ENCODE peak calls at places on chromosomes 16 and 17, in nine cellular contexts. One of them, this sample, is unnamed.

GRCh38 chr17:19002805-19003542 is 1.6 kb downstream of the FAM83G start:
- DNase-seq in upper lobe of right lung: no peak
- DNase-seq in breast epithelium: no peak
- DNase-seq in tibial artery: no peak
- DNase-seq in PC-9: no peak
- DNase-seq in adrenal gland: no peak
- DNase-seq in uterus: no peak
- DNase-seq in OCI-LY7: no peak
- DNase-seq in IMR-90: peak
- DNase-seq in this sample: no peak

GRCh38 chr16:76854234-76854633 is 336.8 kb upstream of the MON1B start:
- DNase-seq in OCI-LY7: peak
- DNase-seq in PC-9: no peak
- DNase-seq in adrenal gland: peak
- DNase-seq in breast epithelium: no peak
- DNase-seq in upper lobe of right lung: no peak
- DNase-seq in IMR-90: no peak
- DNase-seq in tibial artery: no peak
- DNase-seq in uterus: no peak
- DNase-seq in this sample: no peak

GRCh38 chr17:49515196-49515770 is 20.2 kb downstream of the NGFR start:
- DNase-seq in upper lobe of right lung: peak
- DNase-seq in adrenal gland: peak
- DNase-seq in breast epithelium: peak
- DNase-seq in PC-9: peak
- DNase-seq in tibial artery: peak
- DNase-seq in OCI-LY7: no peak
- DNase-seq in IMR-90: peak
- DNase-seq in uterus: peak
- DNase-seq in this sample: no peak

GRCh38 chr16:75653926-75654325 is 6.4 kb downstream of the TERF2IP start:
- DNase-seq in PC-9: no peak
- DNase-seq in IMR-90: peak
- DNase-seq in uterus: no peak
- DNase-seq in breast epithelium: no peak
- DNase-seq in upper lobe of right lung: no peak
- DNase-seq in adrenal gland: no peak
- DNase-seq in OCI-LY7: peak
- DNase-seq in tibial artery: no peak
- DNase-seq in this sample: no peak

GRCh38 chr17:75090871-75091854 is 3.4 kb downstream of the SLC16A5 start:
- DNase-seq in OCI-LY7: no peak
- DNase-seq in uterus: no peak
- DNase-seq in breast epithelium: peak
- DNase-seq in tibial artery: no peak
- DNase-seq in IMR-90: no peak
- DNase-seq in upper lobe of right lung: no peak
- DNase-seq in PC-9: peak
- DNase-seq in adrenal gland: peak
- DNase-seq in this sample: no peak

GRCh38 chr17:2462481-2462880 is 49.2 kb downstream of the METTL16 start:
- DNase-seq in IMR-90: no peak
- DNase-seq in breast epithelium: no peak
- DNase-seq in tibial artery: no peak
- DNase-seq in adrenal gland: no peak
- DNase-seq in upper lobe of right lung: no peak
- DNase-seq in uterus: no peak
- DNase-seq in PC-9: no peak
- DNase-seq in OCI-LY7: no peak
- DNase-seq in this sample: no peak

GRCh38 chr17:31859487-31860008 is 504 bp upstream of the COPRS start:
- DNase-seq in uterus: no peak
- DNase-seq in tibial artery: no peak
- DNase-seq in PC-9: no peak
- DNase-seq in adrenal gland: no peak
- DNase-seq in breast epithelium: no peak
- DNase-seq in upper lobe of right lung: no peak
- DNase-seq in IMR-90: no peak
- DNase-seq in OCI-LY7: no peak
- DNase-seq in this sample: no peak

GRCh38 chr17:14201595-14201994 is 35.1 kb downstream of the CDRT15 start:
- DNase-seq in tibial artery: no peak
- DNase-seq in IMR-90: no peak
- DNase-seq in uterus: no peak
- DNase-seq in OCI-LY7: no peak
- DNase-seq in upper lobe of right lung: no peak
- DNase-seq in adrenal gland: peak
- DNase-seq in breast epithelium: no peak
- DNase-seq in PC-9: no peak
- DNase-seq in this sample: no peak

GRCh38 chr17:72576289-72576759 is 455.5 kb downstream of the SOX9 start:
- DNase-seq in OCI-LY7: no peak
- DNase-seq in upper lobe of right lung: no peak
- DNase-seq in uterus: no peak
- DNase-seq in IMR-90: no peak
- DNase-seq in breast epithelium: no peak
- DNase-seq in PC-9: no peak
- DNase-seq in tibial artery: no peak
- DNase-seq in adrenal gland: no peak
- DNase-seq in this sample: no peak

GRCh38 chr17:62163847-62164246 is 98.8 kb upstream of the MED13 start:
- DNase-seq in adrenal gland: no peak
- DNase-seq in breast epithelium: no peak
- DNase-seq in uterus: no peak
- DNase-seq in OCI-LY7: no peak
- DNase-seq in upper lobe of right lung: no peak
- DNase-seq in PC-9: peak
- DNase-seq in IMR-90: no peak
- DNase-seq in tibial artery: no peak
- DNase-seq in this sample: no peak

GRCh38 chr16:2751577-2752034 is 832 bp upstream of the SRRM2 start:
- DNase-seq in upper lobe of right lung: no peak
- DNase-seq in tibial artery: no peak
- DNase-seq in uterus: peak
- DNase-seq in breast epithelium: no peak
- DNase-seq in PC-9: no peak
- DNase-seq in OCI-LY7: peak
- DNase-seq in adrenal gland: no peak
- DNase-seq in IMR-90: no peak
- DNase-seq in this sample: no peak

GRCh38 chr16:11263737-11264136 is 5.4 kb downstream of the TNP2 start:
- DNase-seq in upper lobe of right lung: no peak
- DNase-seq in breast epithelium: no peak
- DNase-seq in uterus: no peak
- DNase-seq in OCI-LY7: no peak
- DNase-seq in adrenal gland: no peak
- DNase-seq in IMR-90: no peak
- DNase-seq in tibial artery: no peak
- DNase-seq in PC-9: no peak
- DNase-seq in this sample: no peak

GRCh38 chr16:30084096-30084815 is 7.5 kb downstream of the TBX6 start:
- DNase-seq in tibial artery: no peak
- DNase-seq in uterus: no peak
- DNase-seq in adrenal gland: no peak
- DNase-seq in upper lobe of right lung: no peak
- DNase-seq in breast epithelium: no peak
- DNase-seq in PC-9: no peak
- DNase-seq in OCI-LY7: no peak
- DNase-seq in IMR-90: no peak
- DNase-seq in this sample: no peak

GRCh38 chr16:30085247-30085646 is 6.5 kb downstream of the TBX6 start:
- DNase-seq in breast epithelium: no peak
- DNase-seq in adrenal gland: peak
- DNase-seq in tibial artery: no peak
- DNase-seq in OCI-LY7: no peak
- DNase-seq in PC-9: no peak
- DNase-seq in uterus: no peak
- DNase-seq in IMR-90: no peak
- DNase-seq in upper lobe of right lung: no peak
- DNase-seq in this sample: no peak

GRCh38 chr16:30083216-30084055 is 7.6 kb downstream of the PPP4C start:
- DNase-seq in OCI-LY7: no peak
- DNase-seq in upper lobe of right lung: no peak
- DNase-seq in adrenal gland: no peak
- DNase-seq in IMR-90: no peak
- DNase-seq in uterus: no peak
- DNase-seq in PC-9: no peak
- DNase-seq in tibial artery: no peak
- DNase-seq in breast epithelium: no peak
- DNase-seq in this sample: no peak

GRCh38 chr16:30084816-30085159 is 6.9 kb downstream of the TBX6 start:
- DNase-seq in IMR-90: no peak
- DNase-seq in PC-9: no peak
- DNase-seq in adrenal gland: no peak
- DNase-seq in breast epithelium: no peak
- DNase-seq in tibial artery: no peak
- DNase-seq in upper lobe of right lung: no peak
- DNase-seq in uterus: peak
- DNase-seq in OCI-LY7: no peak
- DNase-seq in this sample: no peak

DNA sequence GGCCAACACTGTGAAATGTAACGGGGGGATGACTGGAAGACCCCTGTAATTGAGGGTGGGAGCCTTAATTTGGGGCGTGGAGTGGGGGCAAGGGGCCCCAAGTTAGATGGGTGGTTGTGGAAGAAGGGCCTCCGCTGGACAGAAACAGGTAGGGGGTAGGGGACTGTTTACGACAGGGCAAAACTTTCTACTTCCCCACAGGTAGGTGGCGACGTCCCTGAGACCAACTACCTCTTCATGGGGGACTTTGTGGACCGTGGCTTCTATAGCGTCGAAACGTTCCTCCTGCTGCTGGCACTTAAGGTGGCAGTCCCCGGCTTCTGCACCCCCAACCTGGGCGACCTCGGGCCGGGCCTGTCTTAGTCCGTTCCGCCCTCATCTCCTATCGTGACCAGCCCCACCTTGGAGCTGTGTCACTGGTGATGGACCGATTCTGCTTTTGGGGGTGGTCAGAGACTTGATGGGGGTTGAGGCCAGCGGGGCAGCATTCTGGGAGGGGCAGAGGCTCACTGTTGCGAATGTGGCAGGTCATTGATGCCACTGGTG is 6.8 kb downstream of the PPP4C start:
- DNase-seq in uterus: no peak
- DNase-seq in IMR-90: no peak
- DNase-seq in PC-9: no peak
- DNase-seq in OCI-LY7: no peak
- DNase-seq in tibial artery: no peak
- DNase-seq in upper lobe of right lung: no peak
- DNase-seq in adrenal gland: no peak
- DNase-seq in breast epithelium: no peak
- DNase-seq in this sample: no peak
- TF ChIP-seq CTCF in uterus: no peak
- TF ChIP-seq CTCF in IMR-90: peak
- TF ChIP-seq CTCF in PC-9: peak
- TF ChIP-seq CTCF in OCI-LY7: peak
- TF ChIP-seq CTCF in tibial artery: no peak
- TF ChIP-seq CTCF in upper lobe of right lung: no peak
- TF ChIP-seq CTCF in adrenal gland: no peak
- TF ChIP-seq CTCF in breast epithelium: no peak
- TF ChIP-seq CTCF in this sample: no peak

DNA sequence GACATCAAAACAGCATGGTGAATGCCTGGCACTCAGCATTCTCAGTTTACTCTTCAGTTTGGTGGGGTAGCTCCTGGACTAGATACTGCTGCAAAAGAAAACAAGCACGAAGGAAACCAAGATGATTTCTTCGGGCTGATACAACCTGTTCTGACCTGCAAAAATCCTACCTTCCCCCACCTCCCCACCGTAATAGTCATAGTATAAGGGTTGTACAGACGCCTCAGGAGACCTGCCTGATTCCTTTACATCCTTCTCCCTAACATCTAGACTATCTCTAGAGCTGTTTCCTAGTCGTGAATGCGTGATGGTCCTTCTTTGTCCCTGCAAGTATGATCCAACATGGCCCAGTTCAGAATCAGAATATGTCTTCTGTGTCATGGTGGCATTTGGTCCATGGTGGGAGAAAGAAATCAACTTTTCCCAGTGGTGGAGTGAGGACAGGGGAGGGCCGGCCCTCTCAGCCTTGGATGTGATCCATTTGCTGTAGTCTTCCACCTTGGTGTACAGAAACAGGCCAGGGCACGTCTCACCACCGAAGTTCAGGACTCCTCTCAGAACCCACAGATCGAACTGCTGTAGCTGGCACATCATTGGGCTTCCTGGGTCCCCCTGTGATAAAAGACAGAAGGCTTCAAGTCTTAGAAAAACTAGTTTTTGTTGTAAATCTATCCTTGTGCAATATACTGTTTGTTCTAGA is 14.5 kb downstream of the PRSS54 start:
- DNase-seq in breast epithelium: no peak
- DNase-seq in uterus: no peak
- DNase-seq in PC-9: peak
- DNase-seq in tibial artery: no peak
- DNase-seq in OCI-LY7: no peak
- DNase-seq in IMR-90: no peak
- DNase-seq in adrenal gland: no peak
- DNase-seq in upper lobe of right lung: no peak
- DNase-seq in this sample: no peak
- H3K27ac ChIP-seq in breast epithelium: no peak
- H3K27ac ChIP-seq in uterus: no peak
- H3K27ac ChIP-seq in PC-9: peak
- H3K27ac ChIP-seq in tibial artery: no peak
- H3K27ac ChIP-seq in OCI-LY7: no peak
- H3K27ac ChIP-seq in IMR-90: no peak
- H3K27ac ChIP-seq in adrenal gland: no peak
- H3K27ac ChIP-seq in upper lobe of right lung: no peak
- H3K27ac ChIP-seq in this sample: no peak

GRCh38 chr17:40738553-40738952 is 16.6 kb downstream of the KRT25 start:
- DNase-seq in OCI-LY7: no peak
- DNase-seq in tibial artery: no peak
- DNase-seq in adrenal gland: no peak
- DNase-seq in upper lobe of right lung: no peak
- DNase-seq in IMR-90: no peak
- DNase-seq in breast epithelium: no peak
- DNase-seq in PC-9: no peak
- DNase-seq in uterus: no peak
- DNase-seq in this sample: no peak
- TF ChIP-seq CTCF in OCI-LY7: no peak
- TF ChIP-seq CTCF in tibial artery: no peak
- TF ChIP-seq CTCF in adrenal gland: no peak
- TF ChIP-seq CTCF in upper lobe of right lung: no peak
- TF ChIP-seq CTCF in IMR-90: no peak
- TF ChIP-seq CTCF in breast epithelium: no peak
- TF ChIP-seq CTCF in PC-9: no peak
- TF ChIP-seq CTCF in uterus: no peak
- TF ChIP-seq CTCF in this sample: no peak

DNA sequence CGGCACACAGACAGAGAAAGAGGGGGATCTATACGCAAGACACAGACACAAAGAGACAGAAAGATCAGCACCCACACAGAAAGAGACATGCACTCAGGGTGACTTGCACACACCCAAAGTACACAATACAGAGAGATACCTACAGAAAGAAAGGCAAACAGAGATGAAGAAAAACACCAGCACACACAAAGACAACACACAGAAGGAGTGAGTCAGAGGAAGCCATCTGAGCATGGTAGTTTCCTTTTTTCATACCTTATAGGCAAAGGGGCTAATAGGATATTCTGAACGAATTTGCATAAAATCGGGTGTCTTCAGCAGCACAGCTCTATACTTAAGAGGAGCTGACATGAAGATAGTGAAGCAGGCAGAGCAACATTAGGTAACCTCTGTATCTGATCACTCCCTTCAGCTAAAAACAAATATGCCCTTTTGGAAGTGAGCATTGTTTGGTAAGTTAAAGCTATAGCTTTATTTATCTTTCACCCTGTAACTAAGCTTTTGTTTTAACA is 198.6 kb downstream of the AATF start:
- DNase-seq in tibial artery: no peak
- DNase-seq in adrenal gland: no peak
- DNase-seq in upper lobe of right lung: no peak
- DNase-seq in uterus: no peak
- DNase-seq in breast epithelium: no peak
- DNase-seq in OCI-LY7: peak
- DNase-seq in IMR-90: peak
- DNase-seq in PC-9: peak
- DNase-seq in this sample: no peak
- H3K27ac ChIP-seq in tibial artery: no peak
- H3K27ac ChIP-seq in adrenal gland: no peak
- H3K27ac ChIP-seq in upper lobe of right lung: no peak
- H3K27ac ChIP-seq in uterus: no peak
- H3K27ac ChIP-seq in breast epithelium: no peak
- H3K27ac ChIP-seq in OCI-LY7: peak
- H3K27ac ChIP-seq in IMR-90: no peak
- H3K27ac ChIP-seq in PC-9: peak
- H3K27ac ChIP-seq in this sample: no peak

This sample was measured in left lung.